ENCODE peak calls at places on chromosomes 4 and X, in six cellular contexts. One of them, this sample, is unnamed.
A peak's percentile ranks its signal among the peaks of the same experiment; 100 is the strongest.

GRCh38 chr4:47219586-47219985 is 188.2 kb downstream of the GABRB1 start:
- DNase-seq in HepG2: no peak
- DNase-seq in tibial nerve: no peak
- DNase-seq in ovary: no peak
- DNase-seq in suprapubic skin: no peak
- DNase-seq in K562: no peak
- DNase-seq in this sample: no peak

GRCh38 chr4:164508836-164509235 is 245.1 kb upstream of the SMIM31 start:
- DNase-seq in HepG2: no peak
- DNase-seq in tibial nerve: no peak
- DNase-seq in ovary: no peak
- DNase-seq in suprapubic skin: no peak
- DNase-seq in K562: no peak
- DNase-seq in this sample: no peak

GRCh38 chr4:89800527-89801103 is 36.3 kb downstream of the SNCA start:
- DNase-seq in HepG2: no peak
- DNase-seq in tibial nerve: no peak
- DNase-seq in ovary: no peak
- DNase-seq in suprapubic skin: no peak
- DNase-seq in K562: no peak
- DNase-seq in this sample: no peak

GRCh38 chrX:3184176-3184930 is 143.1 kb downstream of the ARSF start:
- DNase-seq in HepG2: peak; percentile 73
- DNase-seq in tibial nerve: no peak
- DNase-seq in ovary: no peak
- DNase-seq in suprapubic skin: no peak
- DNase-seq in K562: no peak
- DNase-seq in this sample: no peak

GRCh38 chrX:45322382-45322781 is 121.7 kb upstream of the DIPK2B start:
- DNase-seq in HepG2: peak; percentile 37
- DNase-seq in tibial nerve: peak; percentile 12
- DNase-seq in ovary: peak; percentile 56
- DNase-seq in suprapubic skin: no peak
- DNase-seq in K562: no peak
- DNase-seq in this sample: no peak

GRCh38 chr4:190020790-190021717 is 6.0 kb downstream of the FRG2 start:
- DNase-seq in HepG2: peak; percentile 24
- DNase-seq in tibial nerve: no peak
- DNase-seq in ovary: no peak
- DNase-seq in suprapubic skin: no peak
- DNase-seq in K562: peak; percentile 50
- DNase-seq in this sample: no peak

GRCh38 chr4:2891294-2891693 is 47.6 kb downstream of the ADD1 start:
- DNase-seq in HepG2: no peak
- DNase-seq in tibial nerve: no peak
- DNase-seq in ovary: no peak
- DNase-seq in suprapubic skin: no peak
- DNase-seq in K562: no peak
- DNase-seq in this sample: no peak

GRCh38 chrX:38804481-38805293 is 3.4 kb downstream of the MID1IP1 start:
- DNase-seq in HepG2: no peak
- DNase-seq in tibial nerve: no peak
- DNase-seq in ovary: peak; percentile 37
- DNase-seq in suprapubic skin: peak; percentile 67
- DNase-seq in K562: peak; percentile 40
- DNase-seq in this sample: no peak

GRCh38 chr4:107183155-107183774 is 147.2 kb upstream of the DKK2 start:
- DNase-seq in HepG2: peak; percentile 67
- DNase-seq in tibial nerve: no peak
- DNase-seq in ovary: peak; percentile 16
- DNase-seq in suprapubic skin: no peak
- DNase-seq in K562: peak; percentile 46
- DNase-seq in this sample: no peak

GRCh38 chr4:188414441-188414840 is 275.2 kb downstream of the TRIML1 start:
- DNase-seq in HepG2: no peak
- DNase-seq in tibial nerve: no peak
- DNase-seq in ovary: no peak
- DNase-seq in suprapubic skin: no peak
- DNase-seq in K562: no peak
- DNase-seq in this sample: no peak

GRCh38 chr4:170853422-170854021 is 763.8 kb upstream of the AADAT start:
- DNase-seq in HepG2: peak; percentile 19
- DNase-seq in tibial nerve: peak; percentile 13
- DNase-seq in ovary: no peak
- DNase-seq in suprapubic skin: no peak
- DNase-seq in K562: peak; percentile 16
- DNase-seq in this sample: no peak

GRCh38 chr4:100631281-100631968 is 113.6 kb upstream of the EMCN start:
- DNase-seq in HepG2: no peak
- DNase-seq in tibial nerve: no peak
- DNase-seq in ovary: no peak
- DNase-seq in suprapubic skin: no peak
- DNase-seq in K562: no peak
- DNase-seq in this sample: no peak

GRCh38 chr4:153265311-153266047 is 61.2 kb downstream of the TRIM2 start:
- DNase-seq in HepG2: no peak
- DNase-seq in tibial nerve: no peak
- DNase-seq in ovary: no peak
- DNase-seq in suprapubic skin: no peak
- DNase-seq in K562: no peak
- DNase-seq in this sample: peak; percentile 12

GRCh38 chr4:76016383-76016782 is 6.9 kb downstream of the CXCL10 start:
- DNase-seq in HepG2: no peak
- DNase-seq in tibial nerve: no peak
- DNase-seq in ovary: no peak
- DNase-seq in suprapubic skin: no peak
- DNase-seq in K562: no peak
- DNase-seq in this sample: no peak

GRCh38 chrX:121307441-121307840 is 260.0 kb downstream of the GLUD2 start:
- DNase-seq in HepG2: no peak
- DNase-seq in tibial nerve: no peak
- DNase-seq in ovary: no peak
- DNase-seq in suprapubic skin: no peak
- DNase-seq in K562: no peak
- DNase-seq in this sample: no peak

GRCh38 chr4:110619401-110620247 is 3.3 kb downstream of the PITX2 start:
- DNase-seq in HepG2: no peak
- DNase-seq in tibial nerve: no peak
- DNase-seq in ovary: no peak
- DNase-seq in suprapubic skin: no peak
- DNase-seq in K562: no peak
- DNase-seq in this sample: no peak

GRCh38 chr4:82528868-82529267 is 32.9 kb downstream of the TMEM150C start:
- DNase-seq in HepG2: peak; percentile 23
- DNase-seq in tibial nerve: no peak
- DNase-seq in ovary: no peak
- DNase-seq in suprapubic skin: no peak
- DNase-seq in K562: no peak
- DNase-seq in this sample: no peak

GRCh38 chr4:55312491-55313101 is 33.4 kb upstream of the SRD5A3 start:
- DNase-seq in HepG2: peak; percentile 33
- DNase-seq in tibial nerve: no peak
- DNase-seq in ovary: peak; percentile 20
- DNase-seq in suprapubic skin: peak; percentile 68
- DNase-seq in K562: no peak
- DNase-seq in this sample: no peak

GRCh38 chr4:141654098-141654497 is 17.7 kb downstream of the IL15 start:
- DNase-seq in HepG2: no peak
- DNase-seq in tibial nerve: no peak
- DNase-seq in ovary: peak; percentile 27
- DNase-seq in suprapubic skin: peak; percentile 56
- DNase-seq in K562: no peak
- DNase-seq in this sample: no peak

GRCh38 chr4:159768011-159768410 is 665.1 kb downstream of the RAPGEF2 start:
- DNase-seq in HepG2: no peak
- DNase-seq in tibial nerve: no peak
- DNase-seq in ovary: no peak
- DNase-seq in suprapubic skin: no peak
- DNase-seq in K562: no peak
- DNase-seq in this sample: no peak

GRCh38 chr4:1512081-1512737 is 106.0 kb upstream of the NKX1-1 start:
- DNase-seq in HepG2: no peak
- DNase-seq in tibial nerve: no peak
- DNase-seq in ovary: no peak
- DNase-seq in suprapubic skin: no peak
- DNase-seq in K562: no peak
- DNase-seq in this sample: no peak

GRCh38 chrX:16718824-16719333 is 533 bp upstream of the SYAP1 start:
- DNase-seq in HepG2: no peak
- DNase-seq in tibial nerve: no peak
- DNase-seq in ovary: no peak
- DNase-seq in suprapubic skin: no peak
- DNase-seq in K562: no peak
- DNase-seq in this sample: no peak

DNA sequence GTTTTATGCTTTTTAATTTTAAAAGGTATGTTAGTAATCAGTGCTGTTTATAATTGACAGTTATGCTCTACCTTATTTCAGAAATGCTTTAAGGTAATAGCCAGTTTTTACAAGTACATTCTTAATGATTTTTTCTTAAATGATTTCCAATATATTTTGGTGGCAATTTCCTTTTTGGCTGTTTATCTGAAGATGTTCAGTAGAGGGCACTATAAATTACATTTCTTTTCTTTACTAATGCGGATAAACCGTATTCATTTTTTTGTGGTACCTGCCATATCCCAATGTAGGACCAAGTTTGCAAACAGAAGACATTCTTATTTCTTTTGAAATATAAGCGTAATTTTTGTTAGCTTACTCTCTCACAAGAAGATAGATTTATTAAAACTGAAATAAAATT is 65.4 kb downstream of the CCKAR start:
- DNase-seq in HepG2: no peak
- DNase-seq in tibial nerve: no peak
- DNase-seq in ovary: no peak
- DNase-seq in suprapubic skin: no peak
- DNase-seq in K562: no peak
- DNase-seq in this sample: no peak
- H3K36me3 ChIP-seq in HepG2: peaks cover 11% of the 10 kb centered on the region
- H3K36me3 ChIP-seq in tibial nerve: no peaks in the 10 kb centered on the region
- H3K36me3 ChIP-seq in ovary: no peaks in the 10 kb centered on the region
- H3K36me3 ChIP-seq in suprapubic skin: peaks cover 60% of the 10 kb centered on the region
- H3K36me3 ChIP-seq in K562: peaks cover 46% of the 10 kb centered on the region
- H3K36me3 ChIP-seq in this sample: peaks cover 5% of the 10 kb centered on the region

DNA sequence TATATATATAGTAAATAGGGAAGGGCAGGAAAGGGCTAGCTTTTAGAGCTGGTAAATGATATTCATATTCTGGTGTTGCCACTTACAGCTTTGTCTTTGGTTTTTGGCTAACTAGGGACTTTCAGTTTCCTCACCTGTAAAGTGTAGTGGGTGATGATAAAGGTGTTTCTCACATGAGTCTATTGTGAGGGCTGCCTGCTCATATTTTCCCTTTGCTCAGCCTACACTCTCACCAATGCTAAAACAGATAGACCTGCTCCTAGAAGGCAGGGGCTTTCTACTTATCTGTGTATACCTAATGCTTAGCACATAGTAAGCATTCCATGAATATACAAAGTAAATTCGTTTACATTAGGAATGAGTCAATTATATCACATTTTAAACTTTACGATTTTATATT is 137.2 kb upstream of the HS3ST1 start:
- DNase-seq in HepG2: no peak
- DNase-seq in tibial nerve: no peak
- DNase-seq in ovary: no peak
- DNase-seq in suprapubic skin: no peak
- DNase-seq in K562: no peak
- DNase-seq in this sample: no peak
- TF ChIP-seq EP300 in HepG2: no peak
- TF ChIP-seq EP300 in tibial nerve: no peak
- TF ChIP-seq EP300 in ovary: no peak
- TF ChIP-seq EP300 in suprapubic skin: no peak
- TF ChIP-seq EP300 in K562: no peak
- TF ChIP-seq EP300 in this sample: no peak

GRCh38 chrX:23799469-23800065 is 16.6 kb downstream of the SAT1 start:
- DNase-seq in HepG2: no peak
- DNase-seq in tibial nerve: no peak
- DNase-seq in ovary: no peak
- DNase-seq in suprapubic skin: no peak
- DNase-seq in K562: no peak
- DNase-seq in this sample: no peak

GRCh38 chrX:23805379-23805778 is 22.4 kb downstream of the SAT1 start:
- DNase-seq in HepG2: no peak
- DNase-seq in tibial nerve: no peak
- DNase-seq in ovary: no peak
- DNase-seq in suprapubic skin: no peak
- DNase-seq in K562: no peak
- DNase-seq in this sample: no peak

GRCh38 chrX:23802431-23802830 is 19.5 kb downstream of the SAT1 start:
- DNase-seq in HepG2: no peak
- DNase-seq in tibial nerve: no peak
- DNase-seq in ovary: no peak
- DNase-seq in suprapubic skin: no peak
- DNase-seq in K562: no peak
- DNase-seq in this sample: no peak

GRCh38 chrX:23804578-23804977 is 21.6 kb downstream of the SAT1 start:
- DNase-seq in HepG2: no peak
- DNase-seq in tibial nerve: no peak
- DNase-seq in ovary: no peak
- DNase-seq in suprapubic skin: no peak
- DNase-seq in K562: no peak
- DNase-seq in this sample: no peak

DNA sequence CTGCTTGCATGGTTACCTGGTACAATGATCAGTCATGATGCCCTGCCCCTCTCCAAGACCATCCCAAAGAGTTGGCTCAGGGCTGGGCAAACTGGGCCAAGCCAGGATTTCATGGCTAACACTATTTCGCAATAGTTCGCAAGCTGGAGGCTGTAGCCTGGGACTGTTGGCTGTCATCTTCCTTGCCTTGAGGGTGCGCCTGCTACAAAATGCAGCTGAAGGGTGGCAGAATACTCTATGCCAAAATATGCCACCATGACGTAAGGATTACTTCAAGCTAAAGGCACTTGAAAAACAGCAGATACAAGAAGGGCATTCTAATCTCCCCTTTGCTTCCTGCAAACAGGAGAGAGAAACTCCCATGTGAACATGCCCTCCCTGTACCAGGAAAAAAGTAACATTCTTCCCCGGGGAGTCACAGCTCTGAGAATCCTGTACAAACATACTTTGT is 21.0 kb downstream of the SAT1 start:
- DNase-seq in HepG2: peak; percentile 70
- DNase-seq in tibial nerve: no peak
- DNase-seq in ovary: no peak
- DNase-seq in suprapubic skin: peak; percentile 66
- DNase-seq in K562: no peak
- DNase-seq in this sample: no peak
- TF ChIP-seq CTCF in HepG2: no peak
- TF ChIP-seq CTCF in tibial nerve: no peak
- TF ChIP-seq CTCF in ovary: no peak
- TF ChIP-seq CTCF in suprapubic skin: no peak
- TF ChIP-seq CTCF in K562: no peak
- TF ChIP-seq CTCF in this sample: no peak

DNA sequence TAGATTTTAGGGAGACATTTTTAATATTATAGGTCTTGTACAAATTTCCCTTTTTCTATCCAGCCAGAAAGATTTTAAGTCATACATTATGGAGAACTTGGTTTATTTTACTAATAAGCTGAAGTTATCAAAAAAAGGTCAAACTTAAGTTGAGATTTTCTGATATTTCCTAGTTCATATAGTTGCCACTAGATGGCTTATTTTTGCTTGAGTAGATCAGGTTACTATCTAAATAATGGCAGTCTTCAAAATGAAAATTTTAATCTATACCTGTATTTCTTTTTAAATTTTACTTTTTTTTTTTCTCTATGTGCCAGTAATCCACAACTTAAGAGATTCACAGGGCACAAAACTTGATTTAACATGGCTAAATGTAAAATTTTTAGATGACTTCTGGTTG is 52.3 kb downstream of the USP9X start:
- DNase-seq in HepG2: no peak
- DNase-seq in tibial nerve: no peak
- DNase-seq in ovary: no peak
- DNase-seq in suprapubic skin: no peak
- DNase-seq in K562: no peak
- DNase-seq in this sample: no peak
- H3K36me3 ChIP-seq in HepG2: no peaks in the 10 kb centered on the region
- H3K36me3 ChIP-seq in tibial nerve: no peaks in the 10 kb centered on the region
- H3K36me3 ChIP-seq in ovary: no peaks in the 10 kb centered on the region
- H3K36me3 ChIP-seq in suprapubic skin: peaks cover 8% of the 10 kb centered on the region
- H3K36me3 ChIP-seq in K562: peaks cover 76% of the 10 kb centered on the region
- H3K36me3 ChIP-seq in this sample: peaks cover 27% of the 10 kb centered on the region

This sample was measured in esophagus muscularis mucosa.